ENCODE peak calls at places on chromosomes 4 and X, in four cellular contexts. One of them, this sample, is unnamed.
A peak's percentile ranks its signal among the peaks of the same experiment; 100 is the strongest.

GRCh38 chr4:59057804-59058203 is 1947.6 kb upstream of the IGFBP7 start:
- DNase-seq in iris pigment epithelial cell: no peak
- DNase-seq in aorta: no peak
- DNase-seq in SJSA1: no peak
- DNase-seq in this sample: no peak

GRCh38 chr4:24876431-24876830 is 36.4 kb downstream of the CCDC149 start:
- DNase-seq in iris pigment epithelial cell: no peak
- DNase-seq in SJSA1: no peak
- DNase-seq in aorta: no peak
- DNase-seq in this sample: no peak

GRCh38 chr4:76950846-76951321 is 1.3 kb downstream of the SEPTIN11 start:
- DNase-seq in SJSA1: peak; percentile 44
- DNase-seq in aorta: no peak
- DNase-seq in iris pigment epithelial cell: peak; percentile 71
- DNase-seq in this sample: peak; percentile 48

GRCh38 chrX:47384502-47384901 is 14.1 kb downstream of the ZNF157 start:
- DNase-seq in iris pigment epithelial cell: peak; percentile 55
- DNase-seq in SJSA1: peak; percentile 37
- DNase-seq in aorta: no peak
- DNase-seq in this sample: peak; percentile 86

GRCh38 chr4:165563851-165564250 is 185.0 kb downstream of the CPE start:
- DNase-seq in SJSA1: no peak
- DNase-seq in iris pigment epithelial cell: no peak
- DNase-seq in aorta: no peak
- DNase-seq in this sample: no peak

GRCh38 chr4:108398326-108398725 is 222.1 kb upstream of the RPL34 start:
- DNase-seq in iris pigment epithelial cell: peak; percentile 64
- DNase-seq in aorta: no peak
- DNase-seq in SJSA1: no peak
- DNase-seq in this sample: no peak

GRCh38 chrX:121308276-121308805 is 260.9 kb downstream of the GLUD2 start:
- DNase-seq in iris pigment epithelial cell: peak; percentile 79
- DNase-seq in aorta: no peak
- DNase-seq in SJSA1: no peak
- DNase-seq in this sample: peak; percentile 59

GRCh38 chrX:133676344-133677122 is 261.2 kb upstream of the GPC4 start:
- DNase-seq in iris pigment epithelial cell: no peak
- DNase-seq in SJSA1: no peak
- DNase-seq in aorta: no peak
- DNase-seq in this sample: no peak

GRCh38 chr4:185779520-185779919 is 32.5 kb downstream of the SORBS2 start:
- DNase-seq in SJSA1: peak; percentile 63
- DNase-seq in iris pigment epithelial cell: no peak
- DNase-seq in aorta: no peak
- DNase-seq in this sample: no peak

GRCh38 chr4:24394041-24394440 is 190.3 kb downstream of the DHX15 start:
- DNase-seq in iris pigment epithelial cell: no peak
- DNase-seq in SJSA1: no peak
- DNase-seq in aorta: no peak
- DNase-seq in this sample: no peak

GRCh38 chr4:150126201-150126879 is 48.1 kb downstream of the DCLK2 start:
- DNase-seq in SJSA1: no peak
- DNase-seq in aorta: no peak
- DNase-seq in iris pigment epithelial cell: peak; percentile 76
- DNase-seq in this sample: no peak

GRCh38 chr4:173490817-173491518 is 39.1 kb downstream of the HAND2 start:
- DNase-seq in SJSA1: no peak
- DNase-seq in iris pigment epithelial cell: peak; percentile 68
- DNase-seq in aorta: no peak
- DNase-seq in this sample: no peak

GRCh38 chrX:108036298-108036973 is 8.4 kb upstream of the VSIG1 start:
- DNase-seq in aorta: no peak
- DNase-seq in iris pigment epithelial cell: peak; percentile 90
- DNase-seq in SJSA1: peak; percentile 56
- DNase-seq in this sample: no peak

This sample was measured in HAP-1.